ENCODE peak calls at places on chromosomes 3 and 15, in five cellular contexts. D is CD8-positive, alpha-beta T cell; R is body of pancreas; U is GM12865; X is kidney epithelial cell. B is an unnamed sample.

GRCh38 chr3:134627831-134628230 is 23.0 kb downstream of the KY start:
- DNase-seq in U (no peak), R (no peak), D (no peak), X (no peak), B (no peak)

GRCh38 chr15:60905587-60905986 is 323.5 kb downstream of the RORA start:
- DNase-seq in U (peak; percentile 33), R (no peak), X (no peak), D (peak; percentile 29), B (no peak)

GRCh38 chr3:196894557-196895295 is 27.0 kb downstream of the SENP5 start:
- DNase-seq in D (no peak), U (no peak), X (no peak), R (no peak), B (no peak)

GRCh38 chr3:16058511-16058910 is 116.0 kb upstream of the GALNT15 start:
- DNase-seq in R (no peak), U (no peak), D (no peak), X (no peak), B (no peak)

GRCh38 chr15:80693682-80694623 is 1.2 kb upstream of the ABHD17C start:
- DNase-seq in U (peak; percentile 17), R (peak; percentile 16), D (no peak), X (no peak), B (no peak)

GRCh38 chr3:190124067-190124466 is 3.4 kb upstream of the P3H2 start:
- DNase-seq in D (no peak), X (no peak), R (no peak), U (no peak), B (no peak)

GRCh38 chr15:85274315-85275050 is 105.9 kb upstream of the AKAP13 start:
- DNase-seq in U (no peak), D (no peak), R (no peak), X (no peak), B (no peak)

GRCh38 chr3:159765025-159765859 is 223.4 kb upstream of the IL12A start:
- DNase-seq in D (no peak), X (peak; percentile 92), R (peak; percentile 26), U (no peak), B (peak; percentile 71)

GRCh38 chr3:154122096-154122911 is 1.1 kb downstream of the ARHGEF26 start:
- DNase-seq in U (no peak), D (no peak), X (no peak), R (no peak), B (no peak)

GRCh38 chr3:16102187-16102561 is 72.3 kb upstream of the GALNT15 start:
- DNase-seq in X (no peak), U (no peak), R (no peak), D (no peak), B (no peak)

GRCh38 chr3:39136533-39137434 is 16.6 kb downstream of the CSRNP1 start:
- DNase-seq in X (no peak), U (no peak), D (no peak), R (no peak), B (no peak)

GRCh38 chr15:65558336-65558735 is 28.1 kb downstream of the HACD3 start:
- DNase-seq in U (no peak), X (peak; percentile 19), R (no peak), D (no peak), B (no peak)

GRCh38 chr15:99213187-99213811 is 36.1 kb downstream of the TTC23 start:
- DNase-seq in R (peak; percentile 78), X (peak; percentile 7), U (peak; percentile 71), D (peak; percentile 63), B (peak; percentile 71)

GRCh38 chr3:195736866-195737490 is 16.2 kb downstream of the MUC20 start:
- DNase-seq in D (no peak), X (no peak), U (no peak), R (no peak), B (no peak)

GRCh38 chr15:66036859-66037258 is 167.6 kb downstream of the RAB11A start:
- DNase-seq in R (no peak), X (no peak), U (no peak), D (no peak), B (no peak)

GRCh38 chr15:56471440-56472069 is 6.6 kb upstream of the MNS1 start:
- DNase-seq in D (no peak), R (no peak), X (no peak), U (no peak), B (no peak)

GRCh38 chr15:56475351-56475750 is 10.4 kb upstream of the MNS1 start:
- DNase-seq in X (no peak), R (no peak), U (no peak), D (no peak), B (no peak)

GRCh38 chr15:56469484-56469883 is 4.5 kb upstream of the MNS1 start:
- DNase-seq in X (no peak), R (no peak), D (no peak), U (no peak), B (no peak)

GRCh38 chr15:56472278-56472677 is 7.3 kb upstream of the MNS1 start:
- DNase-seq in D (no peak), X (no peak), U (no peak), R (no peak), B (no peak)

DNA sequence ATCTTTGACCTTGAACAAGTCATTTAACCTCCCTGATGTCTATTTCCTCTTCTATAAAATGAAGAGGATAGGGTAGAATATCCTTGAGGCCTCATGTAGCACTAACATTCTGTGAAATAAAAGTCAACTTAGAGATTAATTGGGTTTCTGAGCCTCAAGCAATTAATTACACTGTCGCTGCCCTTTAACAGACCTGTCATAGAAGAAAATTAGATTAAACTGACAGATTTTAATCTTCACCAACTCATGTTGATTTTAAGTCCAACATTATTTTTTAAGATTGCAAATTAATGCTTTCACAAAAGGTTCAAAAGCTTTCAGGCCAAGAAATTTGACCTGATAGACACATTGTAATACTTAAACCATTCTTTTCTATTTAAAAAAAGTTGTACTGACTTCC is 8.1 kb upstream of the MNS1 start:
- DNase-seq in X (no peak), D (no peak), R (no peak), U (no peak), B (no peak)
- TF ChIP-seq CTCF in X (no peak), D (no peak), R (no peak), U (no peak), B (no peak)

GRCh38 chr3:101984356-101984755 is 135.0 kb downstream of the NFKBIZ start:
- DNase-seq in R (no peak), X (no peak), U (no peak), D (no peak), B (no peak)

GRCh38 chr3:101976473-101976872 is 127.2 kb downstream of the NFKBIZ start:
- DNase-seq in D (no peak), U (peak; percentile 78), X (no peak), R (no peak), B (no peak)

GRCh38 chr3:101978348-101978747 is 129.0 kb downstream of the NFKBIZ start:
- DNase-seq in D (no peak), R (no peak), X (no peak), U (no peak), B (no peak)

GRCh38 chr3:101973163-101973505 is 123.8 kb downstream of the NFKBIZ start:
- DNase-seq in R (no peak), D (no peak), X (no peak), U (no peak), B (no peak)

GRCh38 chr3:101979033-101979432 is 129.7 kb downstream of the NFKBIZ start:
- DNase-seq in D (no peak), U (no peak), R (no peak), X (no peak), B (no peak)
- TF ChIP-seq CTCF in D (no peak), U (no peak), R (no peak), X (no peak), B (no peak)

GRCh38 chr3:22922317-22922716 is 280.8 kb upstream of the UBE2E2 start:
- DNase-seq in D (no peak), R (no peak), X (no peak), U (peak; percentile 38), B (no peak)
- TF ChIP-seq CTCF in D (no peak), R (peak; percentile 6), X (peak; percentile 19), U (no peak), B (no peak)

GRCh38 chr3:12458901-12459300 is 25.4 kb upstream of the TSEN2 start:
- DNase-seq in X (no peak), U (no peak), D (no peak), R (no peak), B (peak; percentile 48)
- TF ChIP-seq CTCF in X (no peak), U (no peak), D (no peak), R (no peak), B (no peak)

GRCh38 chr3:48556796-48557626 is at the start of gene PFKFB4:
- DNase-seq in U (peak; percentile 100), D (peak; percentile 99), X (peak; percentile 97), R (peak; percentile 100), B (peak; percentile 99)

GRCh38 chr3:48555949-48556795 is 431 bp downstream of the PFKFB4 start:
- DNase-seq in D (no peak), U (no peak), X (no peak), R (no peak), B (no peak)

GRCh38 chr3:48560648-48561018 is 2.9 kb downstream of the UCN2 start:
- DNase-seq in D (no peak), U (no peak), R (no peak), X (no peak), B (no peak)

GRCh38 chr3:48561045-48561736 is 2.4 kb downstream of the UCN2 start:
- DNase-seq in X (no peak), D (no peak), R (no peak), U (no peak), B (no peak)

GRCh38 chr3:48558446-48559134 is 2.0 kb upstream of the PFKFB4 start:
- DNase-seq in R (no peak), X (no peak), D (no peak), U (no peak), B (peak; percentile 64)
- TF ChIP-seq CTCF in R (no peak), X (no peak), D (no peak), U (no peak), B (no peak)

GRCh38 chr3:111301238-111301798 is 229.7 kb downstream of the NECTIN3 start:
- DNase-seq in U (no peak), D (no peak), R (no peak), X (no peak), B (no peak)

GRCh38 chr3:111302073-111302472 is 230.5 kb downstream of the NECTIN3 start:
- DNase-seq in U (no peak), D (no peak), X (no peak), R (no peak), B (no peak)

GRCh38 chr3:111303760-111304159 is 232.1 kb downstream of the NECTIN3 start:
- DNase-seq in D (no peak), U (no peak), R (no peak), X (no peak), B (no peak)

DNA sequence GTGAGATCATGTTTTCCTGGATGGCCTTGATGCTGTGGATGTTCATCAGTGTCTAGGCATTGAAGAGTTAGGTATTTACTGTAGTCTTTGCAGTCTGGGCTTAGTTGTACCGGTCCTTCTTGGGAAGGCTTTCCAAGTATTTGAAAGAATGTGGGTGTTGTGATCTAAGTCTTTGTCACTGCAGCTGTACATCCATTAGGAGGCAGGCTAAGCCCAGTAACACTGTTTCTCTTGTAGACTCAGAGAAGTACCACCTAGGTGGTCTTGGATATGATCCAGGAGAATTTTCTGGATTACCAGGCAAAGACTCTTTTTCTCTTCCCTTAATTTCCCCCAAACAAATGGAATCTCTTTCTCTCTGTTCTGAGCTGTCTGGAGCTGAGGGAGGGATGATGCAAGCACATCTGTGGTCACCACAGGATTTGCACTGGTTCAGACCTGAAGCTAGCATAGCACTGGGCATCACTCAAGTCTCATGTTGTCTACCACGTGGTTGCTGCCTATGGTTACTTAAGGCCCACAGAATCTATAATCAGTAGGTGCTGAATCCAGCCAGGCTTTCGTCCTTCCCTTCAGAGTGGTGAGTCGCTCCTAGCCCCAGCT is 227.6 kb downstream of the NECTIN3 start:
- DNase-seq in D (no peak), X (no peak), R (no peak), U (no peak), B (no peak)
- TF ChIP-seq CTCF in D (no peak), X (no peak), R (no peak), U (no peak), B (no peak)

B was measured in lung.